ENCODE peak calls at places on chromosomes 11 and 22, in six cellular contexts. Z is fibroblast of lung, N is hepatocyte, B is kidney epithelial cell, T is testis, I is left lung. Q is an unnamed sample. For H3K36me3, the result is how much of the 10 kb centered on the place peaks cover.

GRCh38 chr11:90288207-90288821 is 65.5 kb upstream of the CHORDC1 start:
- DNase-seq in Z (peak), N (peak), B (no peak), T (no peak), I (no peak), Q (no peak)

GRCh38 chr22:22171357-22172218 is 73.0 kb upstream of the VPREB1 start:
- DNase-seq in Z (no peak), N (peak), B (no peak), T (peak), I (no peak), Q (no peak)

GRCh38 chr22:27270818-27271510 is 530.6 kb downstream of the MN1 start:
- DNase-seq in Z (no peak), N (no peak), B (no peak), T (peak), I (no peak), Q (no peak)

GRCh38 chr22:45683248-45683647 is 11.6 kb downstream of the ATXN10 start:
- DNase-seq in Z (no peak), N (no peak), B (no peak), T (no peak), I (no peak), Q (no peak)

GRCh38 chr22:42978453-42979103 is 36.4 kb downstream of the PACSIN2 start:
- DNase-seq in Z (no peak), N (no peak), B (no peak), T (no peak), I (no peak), Q (no peak)

GRCh38 chr11:118049771-118050170 is 27.1 kb upstream of the TMPRSS4 start:
- DNase-seq in Z (no peak), N (no peak), B (no peak), T (no peak), I (no peak), Q (no peak)

GRCh38 chr11:66314561-66315497 is 2.0 kb downstream of the CD248 start:
- DNase-seq in Z (no peak), N (no peak), B (no peak), T (no peak), I (no peak), Q (no peak)

GRCh38 chr22:37896181-37896592 is 9.9 kb upstream of the MICALL1 start:
- DNase-seq in Z (no peak), N (peak), B (no peak), T (no peak), I (no peak), Q (no peak)

GRCh38 chr11:29328961-29329441 is 687.8 kb downstream of the KCNA4 start:
- DNase-seq in Z (peak), N (peak), B (no peak), T (peak), I (no peak), Q (no peak)

GRCh38 chr11:69227271-69227670 is 66.7 kb upstream of the MYEOV start:
- DNase-seq in Z (no peak), N (no peak), B (no peak), T (no peak), I (no peak), Q (no peak)

GRCh38 chr22:23913661-23914353 is 19.6 kb downstream of the MIF start:
- DNase-seq in Z (peak), N (peak), B (peak), T (peak), I (peak), Q (peak)
- TF ChIP-seq CTCF in Z (no peak), N (no peak), B (no peak), T (no peak), I (no peak), Q (no peak)

GRCh38 chr11:57305523-57305922 is 19.2 kb downstream of the TNKS1BP1 start:
- DNase-seq in Z (no peak), N (no peak), B (no peak), T (no peak), I (no peak), Q (no peak)
- H3K36me3 ChIP-seq in Z (under half), N (under half), B (under half), T (under half), I (under half), Q (half or more)

GRCh38 chr11:38824573-38824972 is 2226.5 kb upstream of the RAG2 start:
- DNase-seq in Z (peak), N (peak), B (no peak), T (no peak), I (no peak), Q (no peak)
- TF ChIP-seq CTCF in Z (peak), N (peak), B (peak), T (no peak), I (no peak), Q (peak)

GRCh38 chr11:48019597-48019996 is 39.2 kb downstream of the PTPRJ start:
- DNase-seq in Z (no peak), N (no peak), B (no peak), T (no peak), I (no peak), Q (no peak)

GRCh38 chr11:48017105-48017874 is 36.9 kb downstream of the PTPRJ start:
- DNase-seq in Z (no peak), N (no peak), B (no peak), T (no peak), I (no peak), Q (no peak)

GRCh38 chr11:48018561-48019229 is 38.3 kb downstream of the PTPRJ start:
- DNase-seq in Z (no peak), N (peak), B (no peak), T (no peak), I (no peak), Q (no peak)

GRCh38 chr11:48020092-48020755 is 39.9 kb downstream of the PTPRJ start:
- DNase-seq in Z (no peak), N (no peak), B (no peak), T (no peak), I (no peak), Q (no peak)

GRCh38 chr11:48019230-48019584 is 38.8 kb downstream of the PTPRJ start:
- DNase-seq in Z (no peak), N (peak), B (no peak), T (no peak), I (no peak), Q (no peak)
- H3K36me3 ChIP-seq in Z (under half), N (under half), B (under half), T (under half), I (under half), Q (under half)